ENCODE peak calls at places on chromosome 7, in nine cellular contexts. I is Panc1, B is cardiac muscle cell, L is choroid plexus epithelial cell, P is B cell, Z is foreskin fibroblast, R is osteocyte, T is ovary, Y is neural crest cell. G is an unnamed sample.

GRCh38 chr7:96670338-96671289 is 39.0 kb downstream of the SEM1 start:
- DNase-seq in I (no peak), B (no peak), L (no peak), P (no peak), Z (no peak), R (no peak), T (no peak), Y (no peak), G (no peak)

GRCh38 chr7:21965318-21965717 is 19.6 kb upstream of the CDCA7L start:
- DNase-seq in I (no peak), B (no peak), L (no peak), P (no peak), Z (no peak), R (no peak), T (no peak), Y (no peak), G (no peak)

GRCh38 chr7:28754027-28754426 is 204.1 kb downstream of the TRIL start:
- DNase-seq in I (no peak), B (no peak), L (peak), P (no peak), Z (peak), R (no peak), T (no peak), Y (peak), G (no peak)

GRCh38 chr7:30166155-30166840 is 31.5 kb downstream of the MTURN start:
- DNase-seq in I (no peak), B (no peak), L (no peak), P (no peak), Z (no peak), R (no peak), T (no peak), Y (no peak), G (no peak)

GRCh38 chr7:31106303-31107105 is 54.4 kb downstream of the ADCYAP1R1 start:
- DNase-seq in I (no peak), B (no peak), L (no peak), P (no peak), Z (no peak), R (peak), T (no peak), Y (no peak), G (no peak)

GRCh38 chr7:66047426-66047825 is 28.2 kb upstream of the ASL start:
- DNase-seq in I (no peak), B (no peak), L (peak), P (no peak), Z (peak), R (no peak), T (no peak), Y (no peak), G (no peak)

GRCh38 chr7:20306499-20306946 is 24.2 kb upstream of the ITGB8 start:
- DNase-seq in I (no peak), B (no peak), L (no peak), P (no peak), Z (peak), R (no peak), T (peak), Y (no peak), G (no peak)

GRCh38 chr7:70812511-70812910 is 319.4 kb upstream of the GALNT17 start:
- DNase-seq in I (no peak), B (no peak), L (peak), P (no peak), Z (no peak), R (no peak), T (no peak), Y (no peak), G (no peak)

GRCh38 chr7:91034459-91035368 is 229.5 kb upstream of the FZD1 start:
- DNase-seq in I (peak), B (peak), L (peak), P (peak), Z (peak), R (no peak), T (peak), Y (peak), G (peak)

GRCh38 chr7:22945584-22945983 is 68.3 kb downstream of the HYCC1 start:
- DNase-seq in I (no peak), B (no peak), L (no peak), P (no peak), Z (no peak), R (no peak), T (no peak), Y (no peak), G (no peak)

GRCh38 chr7:77855371-77856083 is 57.0 kb downstream of the PHTF2 start:
- DNase-seq in I (no peak), B (no peak), L (peak), P (no peak), Z (peak), R (no peak), T (no peak), Y (no peak), G (no peak)

GRCh38 chr7:41559426-41559825 is 143.5 kb downstream of the INHBA start:
- DNase-seq in I (no peak), B (no peak), L (no peak), P (no peak), Z (no peak), R (no peak), T (no peak), Y (no peak), G (no peak)

GRCh38 chr7:151491859-151492258 is 27.8 kb downstream of the RHEB start:
- DNase-seq in I (peak), B (no peak), L (peak), P (no peak), Z (peak), R (no peak), T (no peak), Y (no peak), G (no peak)

GRCh38 chr7:95905165-95905564 is 132.8 kb downstream of the DYNC1I1 start:
- DNase-seq in I (no peak), B (peak), L (no peak), P (no peak), Z (no peak), R (no peak), T (no peak), Y (no peak), G (peak)

GRCh38 chr7:141045126-141045841 is 28.6 kb upstream of the TMEM178B start:
- DNase-seq in I (no peak), B (no peak), L (no peak), P (no peak), Z (no peak), R (no peak), T (no peak), Y (no peak), G (no peak)

GRCh38 chr7:97004931-97005763 is at the start of gene DLX6:
- DNase-seq in I (peak), B (peak), L (no peak), P (no peak), Z (peak), R (no peak), T (peak), Y (no peak), G (no peak)

GRCh38 chr7:45606050-45606449 is 31.9 kb downstream of the ADCY1 start:
- DNase-seq in I (no peak), B (no peak), L (no peak), P (no peak), Z (no peak), R (peak), T (no peak), Y (no peak), G (no peak)

GRCh38 chr7:36064676-36065075 is 88.4 kb upstream of the EEPD1 start:
- DNase-seq in I (no peak), B (no peak), L (peak), P (no peak), Z (no peak), R (no peak), T (no peak), Y (no peak), G (no peak)

GRCh38 chr7:32062150-32062549 is 8.1 kb downstream of the PDE1C start:
- DNase-seq in I (no peak), B (peak), L (peak), P (no peak), Z (peak), R (no peak), T (peak), Y (peak), G (peak)

GRCh38 chr7:142645777-142646176 is 103.5 kb upstream of the PRSS1 start:
- DNase-seq in I (no peak), B (no peak), L (no peak), P (no peak), Z (no peak), R (no peak), T (no peak), Y (no peak), G (no peak)

GRCh38 chr7:65967361-65968155 is 14.5 kb downstream of the GUSB start:
- DNase-seq in I (no peak), B (no peak), L (no peak), P (no peak), Z (no peak), R (no peak), T (no peak), Y (no peak), G (no peak)

GRCh38 chr7:124276005-124276606 is 243.2 kb upstream of the TMEM229A start:
- DNase-seq in I (no peak), B (peak), L (peak), P (no peak), Z (peak), R (no peak), T (no peak), Y (peak), G (peak)

GRCh38 chr7:137421389-137421788 is 77.9 kb upstream of the PTN start:
- DNase-seq in I (no peak), B (no peak), L (no peak), P (no peak), Z (peak), R (no peak), T (no peak), Y (no peak), G (no peak)

GRCh38 chr7:25407932-25408480 is 179.7 kb upstream of the NPVF start:
- DNase-seq in I (no peak), B (no peak), L (no peak), P (no peak), Z (no peak), R (no peak), T (no peak), Y (no peak), G (no peak)

DNA sequence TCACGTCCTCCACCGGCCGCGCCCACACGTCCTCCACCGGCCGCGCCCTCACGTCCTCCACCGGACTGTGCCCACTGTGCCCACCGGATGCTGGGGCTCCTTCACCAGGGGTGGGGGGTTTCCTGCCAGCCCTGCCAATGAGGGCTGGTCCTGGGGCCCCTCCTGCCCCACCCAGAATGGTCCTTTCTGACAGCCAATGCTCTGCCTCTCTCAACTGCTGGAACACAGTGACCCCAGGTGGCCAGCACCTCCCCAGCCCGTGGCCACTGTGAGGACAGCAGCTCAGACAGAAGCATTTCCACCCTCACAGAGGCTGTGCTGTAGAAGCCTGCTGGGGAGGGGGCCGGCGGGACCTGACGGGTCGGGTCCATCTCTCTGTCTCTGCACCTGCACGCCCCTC is 90.1 kb upstream of the DNAAF5 start:
- DNase-seq in I (peak), B (peak), L (peak), P (peak), Z (no peak), R (no peak), T (no peak), Y (no peak), G (peak)
- TF ChIP-seq CTCF in I (no peak), B (peak), L (peak), P (no peak), Z (peak), R (peak), T (no peak), Y (peak), G (no peak)

GRCh38 chr7:47195641-47196040 is 386.3 kb downstream of the TNS3 start:
- DNase-seq in I (no peak), B (no peak), L (no peak), P (no peak), Z (no peak), R (peak), T (no peak), Y (no peak), G (peak)
- TF ChIP-seq CTCF in I (peak), B (peak), L (peak), P (no peak), Z (no peak), R (no peak), T (no peak), Y (peak), G (peak)

DNA sequence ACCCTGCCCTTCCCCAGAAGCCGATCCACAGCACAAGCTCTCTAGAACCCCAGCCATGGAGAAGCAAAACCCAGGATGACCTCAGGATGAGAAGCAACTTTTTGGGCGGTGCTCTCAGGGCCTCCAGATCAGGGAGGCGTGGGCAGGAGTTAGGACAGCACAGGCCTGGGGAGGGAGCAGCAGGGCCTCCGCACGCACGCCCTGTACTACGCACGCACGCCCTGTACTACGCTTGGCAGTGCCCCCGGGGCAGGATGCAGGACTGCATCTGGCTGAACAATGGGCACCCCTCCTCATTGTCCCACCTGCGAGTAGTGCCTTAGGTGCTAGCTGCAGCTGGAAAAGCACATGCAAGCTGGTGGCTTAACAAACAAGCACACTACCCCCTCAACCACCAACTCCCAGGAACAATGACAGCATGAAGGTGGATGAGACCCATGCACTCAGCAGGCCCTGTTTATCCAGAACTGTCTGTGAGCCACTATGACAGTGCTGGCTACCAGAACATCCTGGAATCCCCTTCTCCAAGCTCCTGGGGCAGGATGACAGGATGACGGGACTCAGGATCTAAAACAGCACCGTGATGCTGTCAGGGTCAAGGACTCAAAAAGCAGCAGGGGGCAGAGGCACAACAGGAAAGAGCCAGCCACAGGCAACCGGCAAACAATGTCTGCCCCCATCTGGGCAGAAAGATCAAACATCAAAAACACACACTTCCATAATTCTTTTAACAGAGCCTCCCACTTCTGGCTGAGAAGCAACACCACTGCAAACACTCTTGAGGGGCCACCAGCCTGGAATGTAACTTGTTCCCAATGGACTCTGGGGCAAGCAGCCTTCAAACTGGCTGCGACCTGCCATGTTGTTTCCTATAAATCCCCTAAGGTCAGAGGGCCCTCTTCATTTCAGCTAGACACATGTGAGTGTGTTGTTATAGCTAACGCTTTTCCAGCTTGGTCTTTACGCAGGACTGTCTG is 11.7 kb downstream of the PODXL start:
- DNase-seq in I (no peak), B (peak), L (peak), P (no peak), Z (peak), R (no peak), T (peak), Y (no peak), G (peak)
- TF ChIP-seq CTCF in I (no peak), B (peak), L (peak), P (peak), Z (peak), R (no peak), T (no peak), Y (peak), G (no peak)

GRCh38 chr7:81256991-81257390 is 338.1 kb upstream of the SEMA3C start:
- DNase-seq in I (no peak), B (peak), L (peak), P (no peak), Z (peak), R (no peak), T (no peak), Y (peak), G (no peak)
- TF ChIP-seq CTCF in I (peak), B (peak), L (peak), P (no peak), Z (peak), R (peak), T (no peak), Y (peak), G (no peak)

GRCh38 chr7:138663741-138664710 is 37.1 kb downstream of the SVOPL start:
- DNase-seq in I (no peak), B (peak), L (peak), P (no peak), Z (peak), R (no peak), T (peak), Y (peak), G (peak)
- TF ChIP-seq CTCF in I (no peak), B (no peak), L (no peak), P (no peak), Z (no peak), R (no peak), T (no peak), Y (peak), G (no peak)

DNA sequence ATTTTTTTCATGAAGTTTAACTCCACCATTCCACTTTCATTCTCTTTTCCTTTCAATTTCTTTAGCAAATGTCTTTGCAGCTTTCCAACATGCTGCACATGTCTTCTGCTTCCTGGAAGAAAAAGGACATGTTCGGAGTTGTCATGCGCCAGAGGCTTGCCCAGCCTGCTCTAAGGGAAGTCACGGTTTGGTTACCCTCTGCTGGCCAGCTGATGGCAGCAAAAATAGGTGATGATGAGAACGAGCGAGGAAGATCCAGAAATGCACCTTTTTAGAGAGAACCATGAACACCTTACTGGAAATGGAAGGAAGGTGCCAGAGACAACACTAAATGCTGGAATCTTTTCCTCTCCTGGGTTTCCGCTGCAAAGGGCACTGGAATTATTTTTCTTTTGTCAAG is 4.9 kb upstream of the ZSCAN21 start:
- DNase-seq in I (no peak), B (no peak), L (no peak), P (peak), Z (no peak), R (no peak), T (no peak), Y (no peak), G (no peak)
- TF ChIP-seq CTCF in I (peak), B (no peak), L (peak), P (peak), Z (no peak), R (no peak), T (no peak), Y (no peak), G (no peak)

DNA sequence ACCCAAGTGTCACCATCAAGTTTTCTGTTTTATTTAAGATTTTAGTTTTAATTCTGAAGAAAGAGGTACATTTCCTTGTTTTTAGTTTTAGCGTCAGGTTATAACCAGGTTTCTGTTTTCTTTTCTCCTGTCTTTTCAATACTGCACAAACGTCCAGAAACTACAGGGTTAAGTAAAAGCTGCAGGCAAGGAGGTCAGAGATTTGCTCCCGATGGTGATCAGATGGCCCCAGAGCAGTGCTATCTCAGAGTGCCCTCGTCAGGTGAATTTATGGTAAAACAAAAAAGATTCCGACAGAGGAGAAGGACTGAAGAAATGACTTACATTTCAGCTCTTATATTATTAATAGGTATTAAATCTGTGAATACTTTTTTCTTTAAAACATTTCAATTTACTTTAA is 128.2 kb downstream of the STRA8 start:
- DNase-seq in I (no peak), B (peak), L (no peak), P (no peak), Z (no peak), R (no peak), T (no peak), Y (no peak), G (no peak)
- TF ChIP-seq CTCF in I (no peak), B (no peak), L (no peak), P (no peak), Z (no peak), R (no peak), T (no peak), Y (no peak), G (no peak)

DNA sequence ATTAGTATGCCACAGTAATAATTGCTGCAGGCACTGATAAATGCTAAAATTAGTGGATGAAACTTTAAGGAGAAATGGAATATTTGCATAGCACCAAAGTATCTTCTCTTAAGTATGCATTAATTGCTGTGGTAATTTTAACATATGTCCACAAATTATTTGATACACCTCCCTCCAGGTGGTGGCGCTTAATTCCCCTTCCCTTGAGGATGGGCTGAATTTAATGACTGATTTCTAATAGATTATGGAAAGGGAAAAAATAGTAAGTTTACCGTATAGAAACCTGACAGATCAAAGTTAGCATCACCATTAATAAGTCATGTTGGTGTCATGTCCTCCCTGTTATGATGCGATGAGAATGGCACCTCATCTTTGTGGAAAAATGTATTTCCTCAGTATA is 519.2 kb downstream of the TFEC start:
- DNase-seq in I (no peak), B (no peak), L (no peak), P (no peak), Z (no peak), R (no peak), T (no peak), Y (no peak), G (no peak)
- TF ChIP-seq CTCF in I (peak), B (no peak), L (peak), P (no peak), Z (no peak), R (no peak), T (no peak), Y (no peak), G (no peak)

G was measured in endothelial cell.